ENCODE peak calls at places on chromosome 12, in seven cellular contexts. I is NT2/D1, H is mesenchymal stem cell, C is adipocyte, K is IMR-90, A is endothelial cell of umbilical vein, L is PC-3. P is an unnamed sample.

GRCh38 chr12:105977256-105978051 is 161.3 kb downstream of the NUAK1 start:
- DNase-seq in I (no peak), H (peak), C (peak), K (peak), A (no peak), L (no peak), P (no peak)

GRCh38 chr12:62468935-62469334 is 2.3 kb downstream of the MON2 start:
- DNase-seq in I (no peak), H (no peak), C (no peak), K (no peak), A (no peak), L (no peak), P (no peak)

GRCh38 chr12:76784600-76785051 is 20.7 kb downstream of the ZDHHC17 start:
- DNase-seq in I (no peak), H (no peak), C (peak), K (peak), A (no peak), L (peak), P (no peak)

GRCh38 chr12:109883429-109883828 is 3.1 kb upstream of the GLTP start:
- DNase-seq in I (no peak), H (no peak), C (no peak), K (no peak), A (no peak), L (no peak), P (no peak)

GRCh38 chr12:50085615-50085928 is 430 bp downstream of the SMARCD1 start:
- DNase-seq in I (no peak), H (peak), C (no peak), K (no peak), A (no peak), L (peak), P (no peak)

GRCh38 chr12:94145231-94145979 is 3.0 kb upstream of the PLXNC1 start:
- DNase-seq in I (no peak), H (peak), C (peak), K (peak), A (no peak), L (peak), P (peak)

GRCh38 chr12:4157122-4157521 is 116.4 kb upstream of the CCND2 start:
- DNase-seq in I (no peak), H (no peak), C (no peak), K (no peak), A (no peak), L (no peak), P (no peak)

GRCh38 chr12:79547735-79548347 is 142.9 kb downstream of the PAWR start:
- DNase-seq in I (peak), H (peak), C (peak), K (peak), A (peak), L (peak), P (peak)

GRCh38 chr12:6234214-6234613 is 34.0 kb downstream of the CD9 start:
- DNase-seq in I (no peak), H (no peak), C (peak), K (peak), A (no peak), L (no peak), P (no peak)

GRCh38 chr12:95739561-95740313 is 50.8 kb downstream of the NTN4 start:
- DNase-seq in I (no peak), H (no peak), C (no peak), K (no peak), A (no peak), L (no peak), P (no peak)

GRCh38 chr12:1056390-1056789 is 65.4 kb downstream of the ERC1 start:
- DNase-seq in I (no peak), H (no peak), C (no peak), K (no peak), A (no peak), L (no peak), P (no peak)

GRCh38 chr12:122836027-122836921 is 1.0 kb downstream of the HIP1R start:
- DNase-seq in I (no peak), H (peak), C (peak), K (peak), A (peak), L (peak), P (peak)
- H3K9ac ChIP-seq in I (peak), H (peak), C (peak), K (peak), A (peak), L (peak), P (no peak)

DNA sequence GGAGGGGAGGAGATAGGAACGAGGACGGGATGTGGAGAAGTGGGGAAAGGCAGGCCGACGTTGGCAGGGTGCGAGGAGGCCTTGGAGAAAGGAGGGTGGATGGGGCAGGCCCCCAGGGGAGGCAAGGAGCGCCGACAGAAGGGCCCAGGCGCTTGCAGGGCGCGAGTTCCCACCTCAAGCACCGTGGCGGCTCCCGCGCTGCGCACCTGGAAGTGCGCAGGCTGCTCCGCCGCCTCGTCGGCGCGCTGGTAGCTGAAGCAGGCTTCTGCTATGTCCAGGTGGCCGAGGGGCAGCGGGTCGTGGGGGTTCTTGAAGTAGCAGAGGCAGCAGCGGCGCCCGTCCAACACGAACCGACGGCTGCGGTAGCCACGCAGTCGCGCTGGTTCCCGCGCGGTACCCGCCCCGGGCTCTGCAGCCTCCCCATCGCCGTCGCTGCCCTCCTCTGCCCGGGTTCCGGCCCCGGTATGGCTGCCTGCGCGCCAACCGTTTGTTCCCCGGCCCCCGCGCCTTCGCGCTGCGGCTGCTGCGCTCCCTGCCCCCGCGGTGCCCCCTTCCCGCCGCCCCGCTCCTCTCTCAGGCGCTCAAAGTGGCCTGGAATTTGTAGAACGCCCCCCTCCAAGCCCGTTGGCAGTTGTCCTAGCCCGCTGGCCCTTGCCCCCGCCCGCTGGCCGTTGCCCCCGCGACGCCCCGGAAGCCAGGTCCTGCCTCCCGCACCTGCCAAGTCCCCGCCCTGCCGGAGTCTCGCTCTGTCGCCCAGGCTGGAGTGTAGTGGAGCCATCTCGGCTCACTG is 1.1 kb upstream of the ACTR6 start:
- DNase-seq in I (peak), H (no peak), C (peak), K (no peak), A (peak), L (peak), P (peak)
- H3K9ac ChIP-seq in I (peak), H (peak), C (peak), K (no peak), A (no peak), L (peak), P (peak)

GRCh38 chr12:24307153-24307552 is 357.7 kb upstream of the SOX5 start:
- DNase-seq in I (no peak), H (no peak), C (no peak), K (no peak), A (no peak), L (no peak), P (no peak)

GRCh38 chr12:24306001-24306400 is 356.5 kb upstream of the SOX5 start:
- DNase-seq in I (no peak), H (no peak), C (no peak), K (no peak), A (no peak), L (no peak), P (no peak)

GRCh38 chr12:24304285-24304684 is 354.8 kb upstream of the SOX5 start:
- DNase-seq in I (no peak), H (no peak), C (no peak), K (no peak), A (no peak), L (no peak), P (no peak)

GRCh38 chr12:24307716-24308335 is 358.4 kb upstream of the SOX5 start:
- DNase-seq in I (no peak), H (no peak), C (no peak), K (no peak), A (no peak), L (no peak), P (no peak)

DNA sequence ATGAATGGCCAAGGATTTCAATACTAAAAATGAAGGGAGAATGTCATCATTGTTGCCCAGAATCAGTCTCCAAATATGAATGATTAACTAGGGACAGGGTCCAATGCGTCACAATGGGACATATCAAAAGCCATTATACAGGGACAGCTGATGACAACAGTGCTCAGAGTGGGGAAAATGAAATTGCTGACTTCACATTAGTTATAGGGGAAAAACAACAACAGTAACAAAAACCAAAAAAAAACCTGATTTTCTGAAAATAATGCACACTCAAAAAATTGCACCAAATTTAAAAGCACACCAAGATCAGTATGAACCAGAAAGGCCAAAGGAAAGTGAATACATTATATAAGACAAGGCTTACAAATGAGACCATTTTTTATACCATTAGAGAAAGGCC is 353.2 kb upstream of the SOX5 start:
- DNase-seq in I (no peak), H (no peak), C (no peak), K (no peak), A (no peak), L (no peak), P (no peak)
- H3K9ac ChIP-seq in I (no peak), H (no peak), C (no peak), K (no peak), A (no peak), L (no peak), P (no peak)

GRCh38 chr12:16606117-16606200 is at the start of gene LMO3:
- DNase-seq in I (no peak), H (no peak), C (no peak), K (no peak), A (no peak), L (no peak), P (no peak)
- H3K9ac ChIP-seq in I (peak), H (peak), C (peak), K (peak), A (no peak), L (peak), P (no peak)

DNA sequence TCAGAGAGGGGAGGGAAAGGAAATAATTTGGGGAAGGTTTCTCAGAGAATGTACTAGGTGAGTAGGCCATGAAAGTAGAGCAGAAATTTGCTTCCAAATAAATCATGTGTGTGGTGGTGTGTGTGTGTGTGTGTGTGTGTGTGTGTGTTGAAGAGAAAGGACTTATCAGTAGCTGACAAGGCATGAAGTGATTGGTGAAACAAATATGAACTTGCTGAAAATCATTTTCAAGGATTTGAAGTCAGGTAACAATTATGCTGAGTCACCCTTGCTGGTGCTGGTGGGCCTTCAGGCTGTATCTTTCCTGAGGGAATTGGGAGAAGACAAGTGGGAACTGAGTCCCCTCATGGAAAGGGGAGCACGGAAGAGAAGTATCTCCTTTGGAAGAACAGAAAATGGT is 55.5 kb downstream of the HSD17B6 start:
- DNase-seq in I (no peak), H (no peak), C (no peak), K (no peak), A (no peak), L (no peak), P (no peak)
- H3K9ac ChIP-seq in I (no peak), H (no peak), C (no peak), K (no peak), A (no peak), L (no peak), P (no peak)

GRCh38 chr12:74971201-74971600 is 238.4 kb downstream of the KCNC2 start:
- DNase-seq in I (no peak), H (no peak), C (no peak), K (no peak), A (no peak), L (no peak), P (no peak)
- H3K9ac ChIP-seq in I (no peak), H (no peak), C (no peak), K (no peak), A (no peak), L (no peak), P (no peak)

DNA sequence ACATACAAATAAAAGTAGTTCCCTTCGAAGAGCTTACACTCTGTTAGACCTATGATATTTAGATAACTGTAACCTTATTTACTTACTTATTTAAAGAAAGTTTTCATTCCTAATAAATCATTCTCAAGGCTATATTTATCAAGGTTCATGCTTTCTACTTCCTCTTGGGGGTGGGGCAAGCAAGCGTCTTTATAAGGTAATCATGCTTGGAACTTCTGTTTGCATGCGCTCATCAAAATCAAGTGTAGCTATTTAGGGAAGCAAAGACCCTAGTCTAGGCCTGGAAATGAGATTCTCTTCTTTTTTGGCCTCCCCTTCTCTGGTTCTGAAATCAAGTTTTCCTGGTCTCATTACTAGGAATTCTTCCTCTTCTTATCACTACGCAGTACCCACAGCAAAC is 766 bp downstream of the RERG start:
- DNase-seq in I (no peak), H (no peak), C (no peak), K (no peak), A (no peak), L (no peak), P (no peak)
- H3K9ac ChIP-seq in I (peak), H (no peak), C (no peak), K (no peak), A (no peak), L (no peak), P (no peak)

P was measured in neural progenitor cell.